ENCODE peak calls at places on chromosomes 16 and 17, in seven cellular contexts. A is HL-60, C is prostate gland, O is SK-N-SH, J is transverse colon, F is stomach, T is vagina. B is an unnamed sample.

GRCh38 chr16:73051216-73051615 is 3.3 kb upstream of the ZFHX3 start:
- DNase-seq in A (no peak), J (no peak), T (no peak), C (no peak), F (no peak), O (no peak), B (no peak)

GRCh38 chr16:27429981-27430441 is 28.0 kb downstream of the IL21R start:
- DNase-seq in J (no peak), F (peak; percentile 21), O (no peak), C (no peak), T (peak; percentile 67), A (no peak), B (no peak)

GRCh38 chr17:38428643-38429371 is 543 bp downstream of the ARHGAP23 start:
- DNase-seq in C (no peak), T (no peak), O (peak; percentile 66), A (peak; percentile 60), J (peak; percentile 50), F (peak; percentile 44), B (no peak)

GRCh38 chr17:35766903-35767510 is 6.3 kb downstream of the C17orf50 start:
- DNase-seq in O (peak; percentile 81), C (peak; percentile 28), J (no peak), T (no peak), A (peak; percentile 33), F (peak; percentile 59), B (no peak)

GRCh38 chr17:78529871-78530670 is 47.1 kb downstream of the DNAH17 start:
- DNase-seq in C (no peak), T (no peak), F (peak; percentile 40), A (no peak), O (peak; percentile 86), J (peak; percentile 54), B (no peak)

GRCh38 chr17:46722662-46723285 is 95.7 kb downstream of the WNT3 start:
- DNase-seq in O (no peak), A (no peak), J (no peak), T (no peak), F (no peak), C (no peak), B (no peak)

GRCh38 chr17:68443974-68444464 is 13.3 kb downstream of the WIPI1 start:
- DNase-seq in O (no peak), T (no peak), A (no peak), C (no peak), F (no peak), J (no peak), B (no peak)

GRCh38 chr17:2903193-2903974 is 107.1 kb downstream of the RAP1GAP2 start:
- DNase-seq in A (no peak), O (no peak), F (peak; percentile 80), C (no peak), J (no peak), T (no peak), B (no peak)

GRCh38 chr16:86319871-86320270 is 190.5 kb upstream of the FOXF1 start:
- DNase-seq in F (no peak), J (no peak), T (no peak), O (no peak), C (no peak), A (no peak), B (no peak)

GRCh38 chr16:55408656-55409055 is 70.3 kb upstream of the MMP2 start:
- DNase-seq in C (no peak), A (no peak), J (no peak), O (no peak), F (no peak), T (no peak), B (no peak)

GRCh38 chr16:55406651-55407050 is 72.3 kb upstream of the MMP2 start:
- DNase-seq in O (no peak), T (no peak), A (no peak), F (no peak), J (no peak), C (no peak), B (no peak)

GRCh38 chr16:55411231-55411630 is 67.8 kb upstream of the MMP2 start:
- DNase-seq in A (no peak), T (no peak), O (no peak), J (no peak), F (no peak), C (no peak), B (no peak)
- TF ChIP-seq POLR2AphosphoS5 in A (no peak), T (no peak), O (no peak), J (no peak), F (no peak), C (no peak), B (no peak)

GRCh38 chr16:56729736-56730662 is at the start of gene NUP93:
- DNase-seq in O (peak; percentile 97), J (peak; percentile 94), T (peak; percentile 93), F (peak; percentile 94), A (peak; percentile 93), C (peak; percentile 89), B (peak; percentile 91)
- TF ChIP-seq POLR2AphosphoS5 in O (peak; percentile 83), J (peak; percentile 83), T (peak; percentile 91), F (peak; percentile 94), A (peak; percentile 94), C (peak; percentile 91), B (peak; percentile 66)

GRCh38 chr16:2459647-2460390 is at the start of gene TEDC2:
- DNase-seq in A (peak; percentile 97), T (no peak), O (peak; percentile 99), C (peak; percentile 95), J (peak; percentile 97), F (peak; percentile 98), B (peak; percentile 94)
- TF ChIP-seq POLR2AphosphoS5 in A (peak; percentile 18), T (peak; percentile 83), O (no peak), C (peak; percentile 87), J (no peak), F (peak; percentile 77), B (peak; percentile 30)

GRCh38 chr16:22373662-22374310 is 633 bp downstream of the CDR2 start:
- DNase-seq in C (peak; percentile 41), J (peak; percentile 52), A (peak; percentile 31), F (peak; percentile 62), O (peak; percentile 54), T (no peak), B (peak; percentile 44)
- TF ChIP-seq POLR2AphosphoS5 in C (no peak), J (peak; percentile 22), A (peak; percentile 24), F (peak; percentile 2), O (no peak), T (no peak), B (no peak)

DNA sequence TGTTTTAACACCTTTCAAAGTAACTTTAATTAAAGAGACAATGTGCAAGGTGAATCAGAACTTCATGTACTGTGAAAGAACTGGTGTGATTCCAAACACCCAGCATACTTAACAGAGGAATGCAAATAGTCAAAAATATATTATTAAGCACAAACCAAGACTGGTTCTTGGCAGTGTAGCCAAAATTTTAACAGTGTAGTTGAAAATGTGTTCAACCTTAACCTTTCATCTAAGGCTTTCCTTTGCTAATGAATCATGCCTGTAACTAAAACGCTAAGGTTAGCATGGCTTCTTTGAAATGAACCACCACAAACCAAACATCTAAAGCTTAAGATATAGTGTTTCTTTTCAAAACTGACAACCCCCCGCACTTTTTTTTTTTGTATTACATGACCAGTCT is 146.3 kb upstream of the AXIN2 start:
- DNase-seq in O (no peak), C (no peak), F (no peak), A (no peak), J (no peak), T (no peak), B (no peak)
- TF ChIP-seq POLR2AphosphoS5 in O (no peak), C (no peak), F (no peak), A (no peak), J (no peak), T (no peak), B (no peak)

GRCh38 chr17:75826561-75827290 is 17.5 kb downstream of the UNC13D start:
- DNase-seq in A (no peak), O (no peak), F (no peak), T (no peak), J (no peak), C (no peak), B (no peak)

GRCh38 chr17:75824591-75825518 is 19.3 kb downstream of the UNC13D start:
- DNase-seq in F (no peak), O (no peak), T (no peak), C (no peak), A (no peak), J (no peak), B (no peak)

GRCh38 chr17:75827291-75828050 is 16.7 kb downstream of the UNC13D start:
- DNase-seq in F (peak; percentile 62), A (no peak), J (peak; percentile 65), T (no peak), O (peak; percentile 99), C (peak; percentile 25), B (no peak)

GRCh38 chr17:75824050-75824552 is 20.1 kb downstream of the UNC13D start:
- DNase-seq in J (no peak), O (no peak), C (no peak), A (no peak), T (no peak), F (no peak), B (no peak)

DNA sequence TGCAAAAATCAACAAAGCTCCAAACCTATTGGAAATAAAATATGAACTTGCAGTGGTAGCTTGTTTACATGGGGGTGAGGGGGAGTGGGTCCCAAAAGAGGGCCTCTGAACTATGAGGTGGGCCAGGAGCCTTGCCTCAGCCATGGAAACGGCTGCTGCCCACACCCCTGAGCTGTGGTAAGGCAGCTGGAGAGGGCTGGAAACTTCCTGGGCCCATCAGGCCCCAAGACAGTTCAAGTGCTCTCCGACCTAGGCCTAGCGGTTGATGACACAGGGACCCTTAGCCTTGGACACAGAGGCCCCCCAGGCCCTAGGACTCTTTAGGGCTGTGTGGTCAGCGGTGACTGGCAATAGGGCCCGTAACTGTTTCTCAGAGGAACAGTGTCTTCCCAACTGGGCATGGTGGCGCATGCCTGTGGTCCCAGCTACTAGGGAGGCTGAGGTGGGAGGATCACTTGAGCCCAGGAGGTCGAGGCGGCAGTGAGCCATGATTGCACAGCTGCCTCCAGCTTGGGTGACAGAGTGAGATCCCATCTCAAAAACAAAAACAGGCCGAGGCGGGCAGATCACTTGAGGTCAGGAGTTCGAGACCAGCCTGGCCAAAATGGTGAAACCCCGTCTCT is 18.3 kb downstream of the UNC13D start:
- DNase-seq in J (no peak), C (no peak), T (no peak), F (no peak), O (no peak), A (no peak), B (no peak)
- TF ChIP-seq POLR2AphosphoS5 in J (no peak), C (no peak), T (no peak), F (no peak), O (no peak), A (no peak), B (no peak)

DNA sequence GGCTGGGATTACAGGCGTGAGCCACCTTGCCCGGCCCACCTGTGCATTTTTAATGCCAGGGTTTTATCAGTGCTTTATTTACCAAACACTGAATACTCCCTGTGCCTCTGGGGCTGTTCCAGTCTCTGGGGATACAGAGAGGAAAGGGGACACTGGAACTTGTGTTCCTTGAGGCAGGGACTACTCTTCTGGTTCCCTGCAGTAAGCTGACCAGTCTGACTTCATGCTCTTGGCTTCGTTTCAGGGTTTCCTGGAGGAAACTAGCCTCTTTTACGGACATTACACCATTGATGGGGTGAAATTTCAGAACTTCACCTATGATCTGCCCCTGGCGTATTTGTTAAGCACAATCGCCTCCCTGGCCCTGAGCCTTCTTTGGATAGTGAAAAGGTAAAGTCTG is 37.4 kb upstream of the COQ7 start:
- DNase-seq in O (no peak), J (no peak), A (no peak), T (no peak), C (no peak), F (no peak), B (no peak)
- TF ChIP-seq POLR2AphosphoS5 in O (no peak), J (no peak), A (no peak), T (no peak), C (no peak), F (no peak), B (no peak)